ENCODE peak calls at places on chromosome 16, in six cellular contexts. U, K, V, D, T and B are unnamed samples.

GRCh38 chr16:27330542-27330941 is 16.8 kb downstream of the IL4R start:
- DNase-seq in D (no peak), T (peak), U (no peak), V (no peak), K (no peak), B (no peak)

GRCh38 chr16:54808890-54809289 is 121.8 kb upstream of the IRX5 start:
- DNase-seq in D (no peak), V (no peak), U (no peak), T (no peak), K (no peak), B (no peak)

GRCh38 chr16:84973776-84974523 is 37.4 kb downstream of the ZDHHC7 start:
- DNase-seq in T (no peak), U (no peak), V (no peak), D (no peak), K (no peak), B (no peak)

GRCh38 chr16:67847064-67847861 is at the start of gene CENPT:
- DNase-seq in K (no peak), U (peak), V (no peak), D (no peak), T (peak), B (peak)

GRCh38 chr16:69029121-69029520 is 76.3 kb upstream of the HAS3 start:
- DNase-seq in U (no peak), K (no peak), T (no peak), V (no peak), D (no peak), B (no peak)

GRCh38 chr16:70656712-70657263 is 10.4 kb downstream of the IL34 start:
- DNase-seq in T (no peak), V (no peak), K (no peak), D (no peak), U (peak), B (no peak)

GRCh38 chr16:65249768-65250167 is 127.9 kb upstream of the CDH11 start:
- DNase-seq in T (peak), K (peak), U (no peak), V (no peak), D (no peak), B (no peak)

GRCh38 chr16:17013067-17013466 is 457.7 kb downstream of the XYLT1 start:
- DNase-seq in U (no peak), K (no peak), V (no peak), D (no peak), T (no peak), B (no peak)

GRCh38 chr16:28983644-28984043 is 1.2 kb upstream of the LAT start:
- DNase-seq in D (no peak), T (no peak), U (no peak), V (no peak), K (no peak), B (no peak)

GRCh38 chr16:28985206-28985605 is 354 bp downstream of the LAT start:
- DNase-seq in K (no peak), D (no peak), U (no peak), V (no peak), T (no peak), B (no peak)

GRCh38 chr16:28985611-28986041 is 774 bp downstream of the LAT start:
- DNase-seq in T (no peak), D (no peak), V (no peak), U (no peak), K (no peak), B (no peak)

GRCh38 chr16:28984091-28984490 is 761 bp upstream of the LAT start:
- DNase-seq in K (no peak), D (no peak), U (no peak), T (no peak), V (no peak), B (no peak)

GRCh38 chr16:28984619-28985135 is at the start of gene LAT:
- DNase-seq in T (no peak), D (peak), K (no peak), V (peak), U (no peak), B (peak)
- H3K4me3 ChIP-seq in T (no peak), D (peak), K (peak), V (peak), U (no peak), B (peak)

DNA sequence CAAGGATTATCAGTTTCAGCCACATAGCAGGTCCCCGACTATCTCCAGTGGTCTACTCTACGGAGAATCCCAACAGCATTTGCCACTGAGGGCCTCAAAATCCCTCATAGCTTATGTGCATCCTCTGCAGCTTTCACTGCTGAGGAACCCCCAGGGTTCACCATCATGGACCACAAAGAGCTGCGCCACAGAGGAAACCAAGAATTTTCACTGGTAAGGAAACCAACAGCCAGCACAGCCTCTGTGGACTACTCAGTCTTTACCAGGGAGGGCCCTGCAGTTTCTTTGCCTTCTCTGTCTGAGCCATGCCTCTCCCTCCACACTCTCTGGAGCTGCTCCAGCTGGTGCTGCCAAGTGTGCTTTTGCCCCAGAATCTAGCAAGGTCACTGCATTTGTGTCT is 1437.7 kb downstream of the CDH11 start:
- DNase-seq in T (no peak), K (no peak), U (no peak), V (no peak), D (no peak), B (peak)
- H3K4me3 ChIP-seq in T (no peak), K (no peak), U (no peak), V (no peak), D (no peak), B (no peak)

GRCh38 chr16:9154576-9155410 is 63.3 kb downstream of the HAPSTR1 start:
- DNase-seq in T (no peak), K (no peak), U (no peak), V (no peak), D (no peak), B (no peak)

GRCh38 chr16:9155876-9156275 is 64.4 kb downstream of the HAPSTR1 start:
- DNase-seq in T (no peak), D (no peak), U (no peak), K (no peak), V (no peak), B (no peak)

GRCh38 chr16:9159839-9160550 is 68.6 kb downstream of the HAPSTR1 start:
- DNase-seq in V (no peak), U (peak), K (no peak), T (peak), D (no peak), B (peak)

GRCh38 chr16:9165601-9166220 is 74.3 kb downstream of the HAPSTR1 start:
- DNase-seq in K (no peak), T (no peak), V (no peak), D (no peak), U (no peak), B (no peak)

DNA sequence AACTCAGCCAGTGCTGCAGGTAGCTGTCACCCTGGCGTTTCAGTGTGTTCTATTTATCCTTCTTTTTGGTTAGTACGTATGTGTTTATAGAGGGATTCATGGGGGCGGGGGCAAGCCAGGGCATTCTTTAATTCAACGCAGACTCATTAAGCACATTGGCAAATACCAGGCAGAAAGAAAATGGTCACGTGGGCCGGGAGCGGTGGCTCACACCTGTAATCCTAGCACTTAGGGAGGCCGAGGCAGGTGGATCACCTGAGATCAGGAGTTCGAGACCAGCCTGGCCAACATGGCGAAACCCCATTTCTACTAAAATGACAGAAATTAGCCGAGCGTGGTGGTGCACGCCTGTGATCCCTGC is 69.1 kb downstream of the HAPSTR1 start:
- DNase-seq in U (no peak), T (no peak), D (no peak), K (no peak), V (no peak), B (no peak)
- H3K4me3 ChIP-seq in U (no peak), T (no peak), D (no peak), K (no peak), V (no peak), B (peak)

GRCh38 chr16:79573881-79574280 is 26.7 kb downstream of the MAF start:
- DNase-seq in T (no peak), V (no peak), U (no peak), D (no peak), K (no peak), B (no peak)
- H3K4me3 ChIP-seq in T (no peak), V (no peak), U (no peak), D (no peak), K (no peak), B (no peak)

GRCh38 chr16:50539822-50540710 is 8.1 kb upstream of the NKD1 start:
- DNase-seq in U (peak), V (no peak), K (no peak), T (no peak), D (no peak), B (no peak)

GRCh38 chr16:50537533-50538290 is 10.5 kb upstream of the NKD1 start:
- DNase-seq in U (no peak), T (no peak), D (no peak), V (no peak), K (no peak), B (no peak)

GRCh38 chr16:50539053-50539615 is 9.1 kb upstream of the NKD1 start:
- DNase-seq in U (peak), T (no peak), V (no peak), D (no peak), K (no peak), B (no peak)

GRCh38 chr16:50540711-50541007 is 7.5 kb upstream of the NKD1 start:
- DNase-seq in D (no peak), V (no peak), T (no peak), K (no peak), U (no peak), B (no peak)

DNA sequence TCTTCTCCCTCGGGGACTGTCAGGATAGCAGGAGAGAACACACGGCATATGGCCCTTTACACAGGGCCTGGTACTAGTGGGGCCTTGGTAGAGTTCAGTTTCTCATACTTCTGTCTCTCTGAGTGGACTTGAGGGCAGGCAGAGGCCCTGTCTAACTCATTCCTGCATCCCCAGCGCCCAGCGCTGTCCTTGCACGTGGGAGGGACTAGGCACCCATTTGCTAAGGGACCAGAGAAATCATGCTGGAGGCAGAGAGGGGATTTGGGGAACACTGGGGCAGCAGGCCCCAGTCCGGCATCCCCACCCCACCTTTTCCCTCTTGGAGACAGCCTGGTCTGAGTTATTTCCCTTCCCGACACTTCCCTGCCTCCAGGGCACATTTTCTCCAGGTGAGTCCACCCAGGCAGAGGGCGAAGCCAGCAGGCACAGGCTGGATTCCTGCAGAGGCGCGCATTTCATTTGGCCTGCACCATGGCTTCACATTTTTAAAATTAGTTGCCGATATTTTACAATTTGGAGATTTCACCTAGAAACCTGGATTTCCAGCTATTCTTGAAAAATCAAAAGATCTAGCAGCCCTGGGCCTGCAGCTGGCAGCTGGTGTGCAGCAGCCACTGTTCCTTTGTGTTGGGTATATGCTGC is 9.7 kb upstream of the NKD1 start:
- DNase-seq in T (no peak), D (no peak), K (no peak), U (no peak), V (no peak), B (no peak)
- H3K4me3 ChIP-seq in T (no peak), D (no peak), K (no peak), U (peak), V (no peak), B (no peak)

GRCh38 chr16:23435500-23435899 is 17.5 kb downstream of the COG7 start:
- DNase-seq in T (peak), V (peak), D (peak), U (peak), K (peak), B (peak)
- H3K4me3 ChIP-seq in T (no peak), V (no peak), D (no peak), U (no peak), K (no peak), B (no peak)

DNA sequence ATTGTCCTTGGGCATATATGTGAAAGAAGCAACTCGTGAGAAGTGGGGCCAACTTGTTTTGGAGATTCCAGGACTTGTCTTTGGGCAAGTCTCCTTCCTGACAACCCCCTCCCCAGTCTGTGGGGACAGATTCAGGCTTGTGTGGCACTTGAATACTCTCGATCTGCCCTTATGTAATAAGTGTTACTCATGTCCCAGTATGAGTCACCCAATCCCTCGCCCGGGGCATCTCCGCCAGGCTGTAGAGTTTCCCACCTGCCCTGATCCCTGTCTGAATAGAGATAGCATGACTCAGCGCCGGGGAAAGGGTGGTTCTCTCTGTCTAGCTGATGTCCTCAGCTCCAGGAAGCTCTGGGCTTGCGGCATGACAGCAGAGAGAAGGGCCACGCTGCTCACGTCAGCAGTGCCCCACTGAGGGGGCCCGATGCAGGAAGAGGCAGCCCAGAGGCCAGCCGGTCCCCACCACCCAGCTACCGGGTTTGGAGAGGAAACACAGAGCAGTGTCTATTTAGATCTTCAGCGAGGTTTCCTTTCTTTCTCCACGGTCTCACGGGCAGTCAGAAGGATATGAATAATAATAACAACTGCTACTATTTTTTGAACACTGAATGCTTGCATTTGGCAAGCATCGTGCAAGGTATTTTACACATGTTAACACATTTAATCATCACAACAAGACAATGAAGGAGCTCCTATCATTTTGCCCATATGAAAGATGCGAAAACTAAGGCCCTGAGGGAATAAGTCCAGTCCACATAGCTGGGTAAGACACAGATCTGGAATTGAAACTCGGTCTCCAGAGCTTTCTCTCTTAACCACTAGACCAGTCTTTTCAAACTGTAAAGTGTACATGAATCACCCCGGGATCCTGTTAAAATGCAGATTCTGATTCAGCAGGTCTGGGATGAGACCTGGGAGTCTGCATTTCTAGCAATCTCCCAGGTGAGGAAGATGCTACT is 426.7 kb upstream of the MAF start:
- DNase-seq in U (peak), K (peak), D (no peak), T (peak), V (peak), B (no peak)
- H3K4me3 ChIP-seq in U (peak), K (no peak), D (no peak), T (no peak), V (no peak), B (peak)

DNA sequence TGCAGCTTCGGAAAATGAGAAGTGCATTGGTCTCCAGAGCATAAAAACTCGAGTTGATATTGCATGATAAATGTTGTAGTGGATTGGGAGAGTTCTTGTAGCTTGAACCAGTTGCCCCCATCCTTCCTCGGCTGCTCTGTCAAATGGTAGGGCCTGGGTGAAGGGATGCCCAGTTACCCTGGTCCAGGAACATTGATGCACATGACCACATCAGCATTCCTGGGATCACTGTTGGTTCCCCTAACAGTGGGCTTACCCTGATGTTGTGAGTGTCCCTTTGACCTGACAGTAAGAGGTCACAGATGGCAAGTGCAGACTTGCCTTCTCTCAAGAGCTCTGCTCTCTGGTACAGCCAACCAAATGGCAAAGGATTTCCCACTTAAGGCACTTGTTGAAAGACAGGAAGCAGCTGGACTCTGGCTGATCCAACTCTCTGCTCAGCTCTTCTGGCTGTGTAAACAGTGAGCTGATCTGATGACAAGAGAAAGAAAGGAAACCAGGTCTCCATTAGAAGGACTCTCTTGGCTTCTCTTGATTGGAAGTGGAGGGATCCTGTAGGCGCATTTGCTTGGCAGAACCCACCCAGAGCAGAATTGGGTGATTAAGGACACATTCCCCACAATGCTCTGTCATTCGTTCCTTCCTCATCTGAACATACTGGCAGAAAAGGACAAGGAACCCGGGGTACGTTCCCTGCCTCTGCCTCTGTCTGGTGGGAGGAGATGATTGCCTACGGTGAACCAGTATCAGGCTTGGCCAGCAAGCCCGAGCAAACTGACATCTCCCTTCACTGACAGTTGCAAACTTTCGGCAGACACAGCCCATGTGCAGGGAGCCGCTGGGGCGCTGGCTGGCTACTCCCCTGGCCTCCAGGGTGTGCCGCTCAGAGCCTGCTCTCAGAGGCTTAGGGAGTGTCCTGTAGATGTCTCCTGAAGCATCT is 29.3 kb downstream of the LDHD start:
- DNase-seq in K (no peak), V (no peak), D (no peak), U (peak), T (no peak), B (no peak)
- H3K4me3 ChIP-seq in K (no peak), V (no peak), D (no peak), U (peak), T (no peak), B (no peak)

DNA sequence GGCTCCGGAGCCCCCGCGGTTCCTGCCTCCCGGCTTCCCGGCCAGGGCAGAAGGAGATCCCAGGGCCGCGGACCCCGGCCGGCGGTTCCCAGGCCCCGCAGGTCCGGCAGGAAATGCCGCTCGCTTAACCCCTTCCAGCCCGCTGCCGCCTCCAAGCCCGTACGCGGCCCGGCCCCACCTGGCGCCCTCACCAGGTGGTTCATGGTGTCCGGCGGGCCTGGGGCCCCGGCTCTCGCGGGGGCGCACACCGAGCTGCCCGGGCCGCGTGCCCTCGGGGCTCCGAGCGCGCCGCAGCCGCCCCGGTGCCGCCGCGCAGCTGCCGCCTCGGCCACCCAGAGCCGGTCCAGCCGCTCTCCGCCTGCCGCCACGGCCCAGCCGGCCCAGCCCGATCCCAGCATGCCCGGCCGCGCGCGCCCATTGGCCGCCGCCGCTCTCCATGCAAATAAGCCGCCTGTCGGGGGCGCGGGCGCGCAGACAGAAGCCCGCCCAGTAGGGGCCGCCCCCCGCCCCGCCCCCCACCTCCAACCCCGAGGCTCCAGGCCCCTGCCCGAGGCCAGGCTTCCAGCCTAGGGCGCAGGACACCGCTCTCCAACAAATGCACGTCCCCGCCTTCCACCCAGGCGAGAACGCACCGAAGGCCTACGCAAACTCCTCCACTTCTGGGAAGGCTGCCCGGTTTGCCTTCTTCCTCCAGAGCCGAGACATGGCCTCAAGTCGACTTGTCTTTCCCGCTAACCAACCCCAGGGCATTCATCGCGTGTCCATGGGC is at the start of gene BCAR1:
- DNase-seq in K (peak), U (peak), V (no peak), D (no peak), T (peak), B (no peak)
- H3K4me3 ChIP-seq in K (peak), U (peak), V (no peak), D (no peak), T (peak), B (no peak)

GRCh38 chr16:86761117-86761971 is 183.0 kb downstream of the FOXL1 start:
- DNase-seq in U (peak), K (no peak), D (peak), T (peak), V (no peak), B (peak)

GRCh38 chr16:86758932-86759331 is 180.6 kb downstream of the FOXL1 start:
- DNase-seq in V (no peak), D (no peak), T (no peak), K (no peak), U (no peak), B (no peak)

GRCh38 chr16:86763819-86764218 is 185.5 kb downstream of the FOXL1 start:
- DNase-seq in T (no peak), K (no peak), V (no peak), D (no peak), U (no peak), B (no peak)

GRCh38 chr16:86764551-86764950 is 186.2 kb downstream of the FOXL1 start:
- DNase-seq in T (no peak), V (no peak), K (no peak), U (no peak), D (no peak), B (no peak)

GRCh38 chr16:86762035-86762550 is 183.7 kb downstream of the FOXL1 start:
- DNase-seq in U (no peak), D (no peak), K (no peak), V (no peak), T (no peak), B (no peak)
- H3K4me3 ChIP-seq in U (no peak), D (no peak), K (peak), V (no peak), T (no peak), B (no peak)